ENCODE peak calls at places on chromosomes 2 and 18, in four cellular contexts. F is foreskin fibroblast, U is IMR-90, K is kidney epithelial cell. X is an unnamed sample.

GRCh38 chr2:158366342-158366741 is 90.2 kb downstream of the CCDC148 start:
- DNase-seq in F (no peak), U (no peak), K (no peak), X (no peak)

GRCh38 chr18:46433121-46433826 is 223.7 kb downstream of the LOXHD1 start:
- DNase-seq in F (no peak), U (no peak), K (no peak), X (no peak)

GRCh38 chr2:12127639-12128038 is 381.2 kb downstream of the LPIN1 start:
- DNase-seq in F (no peak), U (no peak), K (no peak), X (no peak)

GRCh38 chr2:119756837-119757236 is 2.9 kb upstream of the PTPN4 start:
- DNase-seq in F (peak), U (peak), K (no peak), X (peak)

GRCh38 chr18:43587538-43588153 is 310.4 kb upstream of the SYT4 start:
- DNase-seq in F (peak), U (peak), K (no peak), X (peak)

GRCh38 chr2:118047273-118047898 is 33.5 kb upstream of the CCDC93 start:
- DNase-seq in F (peak), U (peak), K (peak), X (peak)

GRCh38 chr2:120596191-120596781 is 139.4 kb upstream of the GLI2 start:
- DNase-seq in F (peak), U (no peak), K (no peak), X (no peak)

GRCh38 chr2:674319-674985 is 2.8 kb downstream of the TMEM18 start:
- DNase-seq in F (no peak), U (no peak), K (no peak), X (peak)

GRCh38 chr2:215624423-215624829 is 188.6 kb upstream of the FN1 start:
- DNase-seq in F (peak), U (peak), K (no peak), X (peak)

GRCh38 chr18:73614812-73615211 is 532.8 kb downstream of the FBXO15 start:
- DNase-seq in F (peak), U (peak), K (peak), X (peak)

GRCh38 chr18:73842795-73843394 is 304.7 kb downstream of the FBXO15 start:
- DNase-seq in F (peak), U (peak), K (no peak), X (peak)

GRCh38 chr2:211867845-211868361 is 670.7 kb downstream of the ERBB4 start:
- DNase-seq in F (peak), U (peak), K (no peak), X (no peak)

GRCh38 chr2:75290600-75291140 is 91.3 kb upstream of the TACR1 start:
- DNase-seq in F (peak), U (peak), K (no peak), X (no peak)

GRCh38 chr2:231570903-231571302 is 21.8 kb upstream of the TEX44 start:
- DNase-seq in F (no peak), U (no peak), K (no peak), X (no peak)
- TF ChIP-seq CTCF in F (no peak), U (no peak), K (no peak), X (no peak)

GRCh38 chr18:22604390-22604985 is 186.8 kb upstream of the CTAGE1 start:
- DNase-seq in F (no peak), U (peak), K (peak), X (peak)
- H3K4me3 ChIP-seq in F (no peak), U (no peak), K (no peak), X (no peak)

GRCh38 chr18:44900627-44901026 is 219.9 kb downstream of the SETBP1 start:
- DNase-seq in F (no peak), U (no peak), K (no peak), X (no peak)

GRCh38 chr18:44898536-44898935 is 217.8 kb downstream of the SETBP1 start:
- DNase-seq in F (no peak), U (no peak), K (no peak), X (no peak)

GRCh38 chr18:44903327-44903726 is 222.6 kb downstream of the SETBP1 start:
- DNase-seq in F (no peak), U (no peak), K (no peak), X (no peak)

GRCh38 chr18:44899832-44900231 is 219.1 kb downstream of the SETBP1 start:
- DNase-seq in F (no peak), U (no peak), K (no peak), X (no peak)

DNA sequence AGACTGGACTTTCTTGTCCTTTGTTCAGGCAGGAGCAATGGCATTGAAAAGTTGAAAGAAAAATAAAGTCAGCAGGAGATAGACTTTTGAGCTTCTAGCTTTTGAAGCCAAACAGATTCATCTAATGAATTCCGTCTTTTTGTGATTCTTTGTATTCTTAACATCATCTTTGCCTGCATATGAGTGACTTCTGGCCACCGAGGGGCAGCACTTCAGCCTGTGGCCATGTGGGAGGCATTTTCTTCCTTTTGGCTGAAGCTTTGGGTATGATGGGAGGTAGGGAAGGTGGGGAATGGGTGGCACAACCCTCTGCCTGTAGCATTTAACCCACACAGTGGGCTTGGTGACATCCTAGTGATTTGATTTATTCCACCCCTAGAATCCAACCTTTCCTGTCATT is 220.6 kb downstream of the SETBP1 start:
- DNase-seq in F (no peak), U (no peak), K (no peak), X (no peak)
- TF ChIP-seq CTCF in F (no peak), U (peak), K (peak), X (peak)

DNA sequence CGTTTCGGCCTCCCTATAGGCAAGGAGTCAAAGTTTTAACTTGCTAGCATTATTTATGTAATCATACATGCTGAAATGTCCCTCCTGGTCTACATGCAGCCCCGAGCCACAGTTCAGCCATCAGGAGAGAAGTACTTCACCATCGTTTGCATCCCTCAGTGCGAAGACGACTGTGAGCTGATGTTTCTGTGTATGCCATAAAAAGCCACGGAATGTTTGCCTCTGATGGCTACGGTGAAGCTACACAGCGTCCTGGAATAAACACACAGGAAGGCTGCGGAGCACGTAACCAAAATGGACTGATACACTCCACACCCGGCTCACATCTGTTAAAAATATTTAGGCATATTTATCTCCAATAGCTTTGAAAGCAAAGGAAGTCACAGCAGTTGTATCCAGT is 4.3 kb upstream of the SALL3 start:
- DNase-seq in F (no peak), U (no peak), K (no peak), X (no peak)
- H3K4me3 ChIP-seq in F (no peak), U (no peak), K (no peak), X (no peak)

GRCh38 chr2:50746526-50746925 is 285.4 kb downstream of the NRXN1 start:
- DNase-seq in F (peak), U (peak), K (no peak), X (peak)
- TF ChIP-seq CTCF in F (peak), U (peak), K (peak), X (peak)

GRCh38 chr2:33496150-33496549 is 19.7 kb downstream of the RASGRP3 start:
- DNase-seq in F (peak), U (peak), K (no peak), X (peak)
- H3K4me3 ChIP-seq in F (no peak), U (no peak), K (no peak), X (no peak)

DNA sequence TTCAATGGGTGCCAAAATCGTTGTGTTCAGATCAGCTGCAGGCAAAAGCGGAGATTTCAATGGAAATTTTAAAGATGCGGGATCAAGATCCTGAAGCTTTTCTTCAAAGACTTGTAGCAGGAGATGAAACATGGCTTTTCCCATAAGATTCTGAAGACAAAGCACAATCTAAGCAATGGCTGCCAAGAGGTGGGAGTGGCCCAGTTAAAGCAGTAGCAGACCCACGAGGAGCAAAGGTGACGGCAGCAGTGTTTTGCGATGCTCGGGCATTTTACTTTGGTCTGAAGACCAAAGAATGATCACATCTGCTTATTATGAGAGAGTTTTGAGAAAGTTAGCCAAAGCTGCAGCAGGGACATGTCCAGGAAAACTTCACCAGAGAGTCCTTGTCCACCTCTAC is 222.9 kb downstream of the DSC3 start:
- DNase-seq in F (no peak), U (no peak), K (no peak), X (no peak)
- TF ChIP-seq CTCF in F (no peak), U (no peak), K (no peak), X (no peak)

GRCh38 chr2:13822365-13822764 is 810.2 kb upstream of the LRATD1 start:
- DNase-seq in F (no peak), U (no peak), K (no peak), X (no peak)
- H3K4me3 ChIP-seq in F (no peak), U (no peak), K (no peak), X (no peak)

DNA sequence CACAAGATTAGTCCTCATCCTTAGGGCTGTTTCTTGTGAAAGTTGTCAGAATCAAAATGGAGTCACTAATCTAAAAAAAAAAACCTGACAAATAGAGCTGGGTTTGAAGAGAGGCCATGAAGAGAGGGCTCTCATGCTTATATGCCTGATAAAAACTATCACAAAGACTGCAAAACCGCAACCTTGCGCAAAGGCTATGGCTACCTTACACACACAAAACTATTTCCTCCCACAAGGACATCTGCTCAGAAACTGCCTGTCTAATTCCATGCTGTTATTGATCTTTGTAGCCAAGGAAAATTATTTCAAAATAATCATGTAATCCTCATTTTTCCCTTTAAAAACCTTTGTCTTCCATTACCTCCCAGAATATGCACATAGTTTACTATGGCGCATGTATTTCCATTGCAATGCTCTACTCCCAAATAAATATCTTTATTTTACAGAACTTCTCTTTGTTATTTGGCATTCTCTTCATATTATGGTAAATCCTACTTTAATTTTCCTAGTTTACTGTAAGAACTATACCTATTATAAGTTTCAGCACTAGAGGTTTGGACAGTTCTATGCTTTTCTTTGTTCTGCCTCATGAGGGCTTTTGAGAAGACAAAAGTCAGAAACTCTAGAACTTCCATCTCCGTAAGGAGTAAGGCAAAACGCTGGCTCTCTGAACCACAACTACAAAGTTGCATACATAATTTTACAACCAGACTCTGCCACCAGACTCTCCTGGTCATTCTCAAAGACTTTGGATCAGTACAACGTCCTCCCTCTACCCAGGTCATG is 9.6 kb upstream of the DPYSL5 start:
- DNase-seq in F (peak), U (peak), K (peak), X (no peak)
- TF ChIP-seq CTCF in F (no peak), U (no peak), K (no peak), X (no peak)

GRCh38 chr2:44932079-44932478 is 9.4 kb upstream of the SIX3 start:
- DNase-seq in F (no peak), U (no peak), K (no peak), X (no peak)

GRCh38 chr2:44934024-44934423 is 7.5 kb upstream of the SIX3 start:
- DNase-seq in F (no peak), U (no peak), K (no peak), X (no peak)

GRCh38 chr2:44932564-44933392 is 8.7 kb upstream of the SIX3 start:
- DNase-seq in F (no peak), U (no peak), K (no peak), X (no peak)

GRCh38 chr2:44934521-44934961 is 7.0 kb upstream of the SIX3 start:
- DNase-seq in F (no peak), U (no peak), K (no peak), X (no peak)

DNA sequence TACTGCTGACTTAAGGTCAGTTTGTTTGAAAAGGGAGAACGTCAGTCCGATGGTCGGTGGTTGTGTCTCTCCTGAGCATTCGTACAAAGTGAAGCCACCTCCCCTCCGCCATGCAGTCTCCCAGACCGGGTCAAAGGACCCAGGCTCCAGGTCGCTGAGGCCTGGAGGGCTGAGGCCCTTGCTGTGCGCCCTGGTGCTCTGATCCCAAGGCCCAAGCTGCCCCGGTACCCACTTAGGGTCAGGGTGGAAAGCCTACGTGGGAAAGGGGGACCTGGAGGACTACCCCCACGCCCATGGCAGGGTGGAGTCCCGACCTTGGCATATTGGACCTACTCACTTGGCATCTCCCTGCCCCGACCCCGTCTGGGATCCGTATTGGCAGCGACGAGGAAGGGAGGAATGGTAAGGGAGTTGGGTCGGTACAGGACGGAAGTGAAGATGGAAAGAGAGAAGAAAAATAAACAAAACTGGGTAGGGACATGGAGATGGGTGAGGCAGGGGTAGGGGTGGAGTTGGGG is 8.0 kb upstream of the SIX3 start:
- DNase-seq in F (no peak), U (no peak), K (no peak), X (no peak)
- H3K4me3 ChIP-seq in F (no peak), U (no peak), K (no peak), X (no peak)